ENCODE peak calls at places on chromosomes 11 and 22, in six cellular contexts. One of them, this sample, is unnamed.

GRCh38 chr22:21624120-21624879 is 5.5 kb downstream of the YDJC start:
- DNase-seq in ascending aorta: no peak
- DNase-seq in AG04450: no peak
- DNase-seq in stomach: no peak
- DNase-seq in cardiac fibroblast: peak
- DNase-seq in epithelial cell of proximal tubule: no peak
- DNase-seq in this sample: peak

GRCh38 chr22:30290679-30291333 is 1.5 kb upstream of the CASTOR1 start:
- DNase-seq in ascending aorta: peak
- DNase-seq in cardiac fibroblast: peak
- DNase-seq in epithelial cell of proximal tubule: no peak
- DNase-seq in stomach: peak
- DNase-seq in AG04450: no peak
- DNase-seq in this sample: peak

GRCh38 chr22:26610072-26610958 is 7.5 kb downstream of the CRYBB1 start:
- DNase-seq in ascending aorta: no peak
- DNase-seq in stomach: peak
- DNase-seq in AG04450: peak
- DNase-seq in cardiac fibroblast: peak
- DNase-seq in epithelial cell of proximal tubule: no peak
- DNase-seq in this sample: peak

GRCh38 chr11:129620705-129621104 is 194.9 kb upstream of the TMEM45B start:
- DNase-seq in stomach: no peak
- DNase-seq in AG04450: no peak
- DNase-seq in cardiac fibroblast: no peak
- DNase-seq in ascending aorta: no peak
- DNase-seq in epithelial cell of proximal tubule: no peak
- DNase-seq in this sample: peak

GRCh38 chr11:45079943-45080719 is 66.3 kb upstream of the PRDM11 start:
- DNase-seq in cardiac fibroblast: no peak
- DNase-seq in epithelial cell of proximal tubule: no peak
- DNase-seq in stomach: peak
- DNase-seq in AG04450: no peak
- DNase-seq in ascending aorta: no peak
- DNase-seq in this sample: no peak

GRCh38 chr11:111602865-111603632 is 800 bp downstream of the SIK2 start:
- DNase-seq in stomach: peak
- DNase-seq in AG04450: no peak
- DNase-seq in epithelial cell of proximal tubule: no peak
- DNase-seq in cardiac fibroblast: peak
- DNase-seq in ascending aorta: peak
- DNase-seq in this sample: peak

GRCh38 chr11:110912437-110912836 is 200.2 kb upstream of the ARHGAP20 start:
- DNase-seq in ascending aorta: no peak
- DNase-seq in cardiac fibroblast: no peak
- DNase-seq in stomach: no peak
- DNase-seq in epithelial cell of proximal tubule: no peak
- DNase-seq in AG04450: no peak
- DNase-seq in this sample: no peak

GRCh38 chr11:125423247-125423849 is 72.7 kb downstream of the FEZ1 start:
- DNase-seq in ascending aorta: no peak
- DNase-seq in cardiac fibroblast: no peak
- DNase-seq in AG04450: no peak
- DNase-seq in epithelial cell of proximal tubule: no peak
- DNase-seq in stomach: no peak
- DNase-seq in this sample: no peak

GRCh38 chr11:112526699-112527410 is 266.2 kb upstream of the PLET1 start:
- DNase-seq in epithelial cell of proximal tubule: no peak
- DNase-seq in ascending aorta: no peak
- DNase-seq in stomach: no peak
- DNase-seq in AG04450: no peak
- DNase-seq in cardiac fibroblast: no peak
- DNase-seq in this sample: peak

GRCh38 chr11:14668733-14669301 is 25.2 kb downstream of the PDE3B start:
- DNase-seq in epithelial cell of proximal tubule: no peak
- DNase-seq in ascending aorta: no peak
- DNase-seq in cardiac fibroblast: no peak
- DNase-seq in AG04450: no peak
- DNase-seq in stomach: no peak
- DNase-seq in this sample: no peak

GRCh38 chr11:43581370-43582023 is 99.0 kb upstream of the HSD17B12 start:
- DNase-seq in AG04450: no peak
- DNase-seq in epithelial cell of proximal tubule: no peak
- DNase-seq in stomach: no peak
- DNase-seq in ascending aorta: no peak
- DNase-seq in cardiac fibroblast: no peak
- DNase-seq in this sample: no peak

GRCh38 chr11:34654491-34655334 is 33.8 kb downstream of the EHF start:
- DNase-seq in ascending aorta: no peak
- DNase-seq in epithelial cell of proximal tubule: no peak
- DNase-seq in stomach: peak
- DNase-seq in cardiac fibroblast: peak
- DNase-seq in AG04450: no peak
- DNase-seq in this sample: peak

GRCh38 chr11:84558085-84558905 is 1068.8 kb downstream of the DLG2 start:
- DNase-seq in ascending aorta: no peak
- DNase-seq in stomach: peak
- DNase-seq in AG04450: peak
- DNase-seq in epithelial cell of proximal tubule: peak
- DNase-seq in cardiac fibroblast: peak
- DNase-seq in this sample: peak

GRCh38 chr22:44752285-44753188 is at the start of gene ARHGAP8:
- DNase-seq in epithelial cell of proximal tubule: no peak
- DNase-seq in cardiac fibroblast: no peak
- DNase-seq in stomach: peak
- DNase-seq in AG04450: no peak
- DNase-seq in ascending aorta: no peak
- DNase-seq in this sample: no peak

GRCh38 chr11:130315354-130315970 is 745 bp upstream of the ZBTB44 start:
- DNase-seq in epithelial cell of proximal tubule: no peak
- DNase-seq in ascending aorta: no peak
- DNase-seq in stomach: peak
- DNase-seq in cardiac fibroblast: no peak
- DNase-seq in AG04450: no peak
- DNase-seq in this sample: no peak

GRCh38 chr11:75031771-75032549 is 43.2 kb downstream of the NEU3 start:
- DNase-seq in ascending aorta: peak
- DNase-seq in AG04450: peak
- DNase-seq in cardiac fibroblast: peak
- DNase-seq in epithelial cell of proximal tubule: no peak
- DNase-seq in stomach: peak
- DNase-seq in this sample: peak

GRCh38 chr11:110295487-110296225 is 758 bp downstream of the RDX start:
- DNase-seq in epithelial cell of proximal tubule: no peak
- DNase-seq in AG04450: no peak
- DNase-seq in cardiac fibroblast: peak
- DNase-seq in ascending aorta: peak
- DNase-seq in stomach: peak
- DNase-seq in this sample: peak

GRCh38 chr11:72844356-72844755 is 30.1 kb downstream of the ATG16L2 start:
- DNase-seq in epithelial cell of proximal tubule: no peak
- DNase-seq in stomach: no peak
- DNase-seq in ascending aorta: no peak
- DNase-seq in AG04450: peak
- DNase-seq in cardiac fibroblast: peak
- DNase-seq in this sample: peak

GRCh38 chr22:31020334-31020733 is 51.3 kb downstream of the TUG1 start:
- DNase-seq in stomach: no peak
- DNase-seq in ascending aorta: no peak
- DNase-seq in AG04450: no peak
- DNase-seq in cardiac fibroblast: no peak
- DNase-seq in epithelial cell of proximal tubule: no peak
- DNase-seq in this sample: no peak

GRCh38 chr11:63945482-63946163 is 6.8 kb downstream of the NAA40 start:
- DNase-seq in AG04450: peak
- DNase-seq in ascending aorta: peak
- DNase-seq in epithelial cell of proximal tubule: no peak
- DNase-seq in stomach: peak
- DNase-seq in cardiac fibroblast: peak
- DNase-seq in this sample: peak

GRCh38 chr11:131033151-131033651 is 116.9 kb upstream of the SNX19 start:
- DNase-seq in epithelial cell of proximal tubule: peak
- DNase-seq in ascending aorta: no peak
- DNase-seq in cardiac fibroblast: peak
- DNase-seq in AG04450: peak
- DNase-seq in stomach: no peak
- DNase-seq in this sample: peak

GRCh38 chr11:110200241-110200640 is 96.2 kb downstream of the RDX start:
- DNase-seq in epithelial cell of proximal tubule: peak
- DNase-seq in cardiac fibroblast: peak
- DNase-seq in ascending aorta: no peak
- DNase-seq in AG04450: no peak
- DNase-seq in stomach: no peak
- DNase-seq in this sample: peak

GRCh38 chr11:65867284-65868071 is 5.1 kb downstream of the EFEMP2 start:
- DNase-seq in epithelial cell of proximal tubule: no peak
- DNase-seq in cardiac fibroblast: no peak
- DNase-seq in ascending aorta: no peak
- DNase-seq in stomach: no peak
- DNase-seq in AG04450: no peak
- DNase-seq in this sample: no peak

GRCh38 chr11:65866524-65867283 is 5.9 kb downstream of the EFEMP2 start:
- DNase-seq in AG04450: no peak
- DNase-seq in ascending aorta: no peak
- DNase-seq in cardiac fibroblast: no peak
- DNase-seq in epithelial cell of proximal tubule: no peak
- DNase-seq in stomach: no peak
- DNase-seq in this sample: no peak

GRCh38 chr11:65869643-65870306 is 2.8 kb downstream of the EFEMP2 start:
- DNase-seq in epithelial cell of proximal tubule: no peak
- DNase-seq in AG04450: no peak
- DNase-seq in ascending aorta: no peak
- DNase-seq in cardiac fibroblast: no peak
- DNase-seq in stomach: no peak
- DNase-seq in this sample: no peak

GRCh38 chr11:65868907-65869306 is 3.7 kb downstream of the EFEMP2 start:
- DNase-seq in cardiac fibroblast: no peak
- DNase-seq in ascending aorta: no peak
- DNase-seq in AG04450: no peak
- DNase-seq in stomach: no peak
- DNase-seq in epithelial cell of proximal tubule: no peak
- DNase-seq in this sample: no peak

DNA sequence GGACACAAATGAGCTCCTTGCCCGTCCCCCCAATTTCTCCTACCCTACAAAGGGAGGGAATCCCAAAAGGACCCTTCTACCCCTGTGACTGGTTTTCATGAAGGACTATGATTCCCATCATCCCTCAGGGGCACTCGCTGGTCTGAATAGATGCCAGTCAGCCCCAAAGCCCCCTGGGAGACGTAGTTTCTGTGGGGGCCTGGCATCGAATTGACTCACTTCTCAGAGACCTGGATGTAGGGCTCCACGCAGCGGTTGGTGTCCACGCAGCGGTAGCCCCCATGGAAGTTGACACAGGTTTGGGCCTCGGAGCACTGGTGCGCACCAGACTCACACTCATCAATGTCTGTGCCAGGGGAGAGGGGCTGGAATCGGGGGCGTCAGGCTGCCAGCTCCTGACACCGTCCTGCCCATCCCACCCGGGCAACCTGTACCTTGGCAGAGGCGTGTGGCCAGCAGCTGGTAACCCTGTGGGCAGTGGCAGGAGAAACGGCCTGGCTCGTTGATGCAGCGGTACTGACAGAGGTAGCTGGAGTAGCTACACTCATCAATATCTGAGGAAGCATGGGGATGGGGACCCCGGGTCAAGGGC is 4.4 kb downstream of the EFEMP2 start:
- DNase-seq in ascending aorta: no peak
- DNase-seq in cardiac fibroblast: no peak
- DNase-seq in AG04450: no peak
- DNase-seq in stomach: no peak
- DNase-seq in epithelial cell of proximal tubule: no peak
- DNase-seq in this sample: no peak
- H3K4me3 ChIP-seq in ascending aorta: no peak
- H3K4me3 ChIP-seq in cardiac fibroblast: no peak
- H3K4me3 ChIP-seq in AG04450: no peak
- H3K4me3 ChIP-seq in stomach: no peak
- H3K4me3 ChIP-seq in epithelial cell of proximal tubule: no peak
- H3K4me3 ChIP-seq in this sample: no peak

GRCh38 chr22:40487663-40488249 is 117.4 kb downstream of the SGSM3 start:
- DNase-seq in cardiac fibroblast: peak
- DNase-seq in ascending aorta: no peak
- DNase-seq in stomach: no peak
- DNase-seq in epithelial cell of proximal tubule: no peak
- DNase-seq in AG04450: no peak
- DNase-seq in this sample: peak
- TF ChIP-seq CTCF in cardiac fibroblast: peak
- TF ChIP-seq CTCF in ascending aorta: peak
- TF ChIP-seq CTCF in stomach: peak
- TF ChIP-seq CTCF in epithelial cell of proximal tubule: peak
- TF ChIP-seq CTCF in AG04450: peak
- TF ChIP-seq CTCF in this sample: peak

DNA sequence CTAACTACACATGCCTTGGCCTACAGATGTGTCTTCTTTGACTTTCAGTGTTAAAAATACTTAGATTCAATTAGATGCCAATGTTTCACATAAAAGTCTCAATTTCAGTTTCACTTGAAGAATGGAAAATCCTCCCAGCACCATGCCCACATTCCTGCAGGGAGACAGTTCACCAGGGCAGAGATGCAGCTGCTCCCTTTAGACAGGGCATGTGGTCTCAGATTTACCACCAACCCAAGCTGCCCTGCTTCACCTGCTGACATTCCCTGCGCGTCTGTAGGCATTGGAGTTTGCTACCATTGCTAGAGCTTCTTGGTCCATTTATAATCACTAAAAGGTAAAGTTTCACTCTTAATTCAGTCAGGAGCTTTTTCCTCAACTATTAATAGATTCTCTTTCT is 113.9 kb downstream of the ARFGAP2 start:
- DNase-seq in cardiac fibroblast: no peak
- DNase-seq in stomach: no peak
- DNase-seq in AG04450: no peak
- DNase-seq in ascending aorta: no peak
- DNase-seq in epithelial cell of proximal tubule: no peak
- DNase-seq in this sample: no peak
- H3K4me3 ChIP-seq in cardiac fibroblast: no peak
- H3K4me3 ChIP-seq in stomach: no peak
- H3K4me3 ChIP-seq in AG04450: no peak
- H3K4me3 ChIP-seq in ascending aorta: no peak
- H3K4me3 ChIP-seq in epithelial cell of proximal tubule: no peak
- H3K4me3 ChIP-seq in this sample: no peak

DNA sequence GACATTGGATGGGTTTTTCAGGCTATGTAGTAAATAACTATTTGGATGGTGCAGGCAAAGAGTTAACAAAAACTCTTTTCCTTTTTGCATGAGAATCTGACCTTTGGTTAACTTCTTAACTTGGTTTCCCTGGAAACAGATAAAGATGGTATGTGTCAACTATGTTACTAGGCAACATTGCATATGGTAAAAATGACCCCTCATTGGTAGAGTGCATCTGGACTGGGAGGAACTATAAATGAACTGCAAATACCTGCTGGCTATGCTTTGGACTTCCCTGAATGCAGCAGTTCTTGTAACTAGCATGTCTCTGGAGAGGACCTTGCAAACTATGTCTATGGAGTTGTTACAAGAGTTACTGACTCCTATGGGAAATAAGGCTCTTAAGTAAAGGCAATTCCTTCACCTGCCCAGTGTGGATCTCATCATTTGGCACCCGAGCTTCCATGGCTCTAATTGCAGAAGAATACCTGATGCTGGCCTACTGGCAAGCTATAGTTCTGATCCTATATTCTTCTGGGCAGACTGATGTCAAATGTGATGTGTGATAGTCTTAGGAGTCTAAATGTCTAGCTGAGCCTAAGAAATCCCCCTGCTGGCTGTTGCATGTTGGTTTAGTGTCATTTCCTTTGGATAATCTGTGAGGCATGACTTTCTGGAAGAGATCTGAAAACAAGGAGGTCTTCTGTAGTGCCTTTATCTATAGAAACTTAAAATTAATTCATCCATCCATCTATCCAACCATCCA is 126.7 kb upstream of the MTMR2 start:
- DNase-seq in AG04450: no peak
- DNase-seq in ascending aorta: no peak
- DNase-seq in cardiac fibroblast: peak
- DNase-seq in epithelial cell of proximal tubule: no peak
- DNase-seq in stomach: no peak
- DNase-seq in this sample: peak
- TF ChIP-seq CTCF in AG04450: no peak
- TF ChIP-seq CTCF in ascending aorta: no peak
- TF ChIP-seq CTCF in cardiac fibroblast: peak
- TF ChIP-seq CTCF in epithelial cell of proximal tubule: peak
- TF ChIP-seq CTCF in stomach: no peak
- TF ChIP-seq CTCF in this sample: peak

This sample was measured in fibroblast of mammary gland.